ENCODE peak calls at places on chromosomes 4 and X, in nine cellular contexts. One of them, this sample, is unnamed.

GRCh38 chr4:142512161-142512560 is 333.9 kb downstream of the INPP4B start:
- DNase-seq in lower lobe of right lung: no peak
- DNase-seq in foreskin fibroblast: peak; percentile 59
- DNase-seq in neural crest cell: no peak
- DNase-seq in psoas muscle: no peak
- DNase-seq in IMR-90: peak; percentile 51
- DNase-seq in GM13977: no peak
- DNase-seq in GM12865: no peak
- DNase-seq in tibial nerve: no peak
- DNase-seq in this sample: no peak

GRCh38 chr4:101649790-101650450 is 140.6 kb upstream of the BANK1 start:
- DNase-seq in GM12865: no peak
- DNase-seq in IMR-90: no peak
- DNase-seq in foreskin fibroblast: no peak
- DNase-seq in tibial nerve: no peak
- DNase-seq in GM13977: no peak
- DNase-seq in neural crest cell: no peak
- DNase-seq in psoas muscle: no peak
- DNase-seq in lower lobe of right lung: no peak
- DNase-seq in this sample: peak; percentile 78

GRCh38 chr4:174089711-174090110 is 193.8 kb downstream of the FBXO8 start:
- DNase-seq in IMR-90: no peak
- DNase-seq in foreskin fibroblast: no peak
- DNase-seq in GM13977: no peak
- DNase-seq in psoas muscle: no peak
- DNase-seq in neural crest cell: no peak
- DNase-seq in lower lobe of right lung: no peak
- DNase-seq in tibial nerve: no peak
- DNase-seq in GM12865: no peak
- DNase-seq in this sample: no peak

GRCh38 chrX:18574591-18574990 is 97.3 kb downstream of the RS1 start:
- DNase-seq in tibial nerve: peak; percentile 20
- DNase-seq in psoas muscle: peak; percentile 25
- DNase-seq in IMR-90: peak; percentile 81
- DNase-seq in GM13977: no peak
- DNase-seq in lower lobe of right lung: no peak
- DNase-seq in foreskin fibroblast: peak; percentile 84
- DNase-seq in GM12865: no peak
- DNase-seq in neural crest cell: no peak
- DNase-seq in this sample: peak; percentile 64

GRCh38 chr4:110622841-110623709 is at the start of gene PITX2:
- DNase-seq in GM12865: peak; percentile 92
- DNase-seq in neural crest cell: peak; percentile 92
- DNase-seq in psoas muscle: peak; percentile 97
- DNase-seq in lower lobe of right lung: peak; percentile 68
- DNase-seq in tibial nerve: no peak
- DNase-seq in IMR-90: peak; percentile 95
- DNase-seq in foreskin fibroblast: peak; percentile 98
- DNase-seq in GM13977: peak; percentile 95
- DNase-seq in this sample: peak; percentile 89

GRCh38 chr4:106058919-106059318 is 163.6 kb downstream of the NPNT start:
- DNase-seq in GM12865: no peak
- DNase-seq in tibial nerve: no peak
- DNase-seq in IMR-90: peak; percentile 31
- DNase-seq in neural crest cell: no peak
- DNase-seq in lower lobe of right lung: no peak
- DNase-seq in psoas muscle: no peak
- DNase-seq in foreskin fibroblast: peak; percentile 10
- DNase-seq in GM13977: no peak
- DNase-seq in this sample: peak; percentile 43

GRCh38 chr4:28350485-28350884 is 1489.8 kb downstream of the STIM2 start:
- DNase-seq in lower lobe of right lung: no peak
- DNase-seq in foreskin fibroblast: peak; percentile 18
- DNase-seq in GM12865: no peak
- DNase-seq in psoas muscle: no peak
- DNase-seq in tibial nerve: no peak
- DNase-seq in IMR-90: peak; percentile 72
- DNase-seq in neural crest cell: no peak
- DNase-seq in GM13977: no peak
- DNase-seq in this sample: peak; percentile 24

GRCh38 chr4:99710681-99711345 is 53.2 kb upstream of the C4orf54 start:
- DNase-seq in GM13977: no peak
- DNase-seq in psoas muscle: no peak
- DNase-seq in lower lobe of right lung: no peak
- DNase-seq in IMR-90: peak; percentile 63
- DNase-seq in neural crest cell: no peak
- DNase-seq in GM12865: no peak
- DNase-seq in foreskin fibroblast: no peak
- DNase-seq in tibial nerve: no peak
- DNase-seq in this sample: peak; percentile 82

GRCh38 chr4:26226978-26227377 is 93.8 kb upstream of the RBPJ start:
- DNase-seq in GM13977: no peak
- DNase-seq in tibial nerve: no peak
- DNase-seq in neural crest cell: no peak
- DNase-seq in lower lobe of right lung: no peak
- DNase-seq in psoas muscle: no peak
- DNase-seq in IMR-90: no peak
- DNase-seq in foreskin fibroblast: no peak
- DNase-seq in GM12865: no peak
- DNase-seq in this sample: no peak

GRCh38 chr4:188127157-188127874 is 11.9 kb upstream of the TRIML1 start:
- DNase-seq in tibial nerve: no peak
- DNase-seq in GM13977: no peak
- DNase-seq in IMR-90: peak; percentile 94
- DNase-seq in foreskin fibroblast: peak; percentile 54
- DNase-seq in psoas muscle: no peak
- DNase-seq in lower lobe of right lung: no peak
- DNase-seq in GM12865: no peak
- DNase-seq in neural crest cell: no peak
- DNase-seq in this sample: peak; percentile 88

GRCh38 chrX:120251471-120252011 is 929 bp downstream of the ZBTB33 start:
- DNase-seq in neural crest cell: peak; percentile 4
- DNase-seq in GM12865: peak; percentile 40
- DNase-seq in tibial nerve: no peak
- DNase-seq in IMR-90: peak; percentile 18
- DNase-seq in lower lobe of right lung: no peak
- DNase-seq in foreskin fibroblast: peak; percentile 47
- DNase-seq in psoas muscle: peak; percentile 11
- DNase-seq in GM13977: no peak
- DNase-seq in this sample: peak; percentile 17

GRCh38 chr4:186931519-186931918 is 207.9 kb upstream of the FAT1 start:
- DNase-seq in psoas muscle: no peak
- DNase-seq in neural crest cell: no peak
- DNase-seq in foreskin fibroblast: peak; percentile 72
- DNase-seq in IMR-90: peak; percentile 70
- DNase-seq in lower lobe of right lung: no peak
- DNase-seq in GM13977: no peak
- DNase-seq in GM12865: no peak
- DNase-seq in tibial nerve: no peak
- DNase-seq in this sample: peak; percentile 34

GRCh38 chrX:43750248-43750676 is 94.2 kb downstream of the MAOA start:
- DNase-seq in psoas muscle: peak; percentile 23
- DNase-seq in foreskin fibroblast: peak; percentile 83
- DNase-seq in lower lobe of right lung: peak; percentile 47
- DNase-seq in GM12865: peak; percentile 48
- DNase-seq in tibial nerve: peak; percentile 16
- DNase-seq in GM13977: peak; percentile 39
- DNase-seq in IMR-90: peak; percentile 19
- DNase-seq in neural crest cell: peak; percentile 2
- DNase-seq in this sample: peak; percentile 82

GRCh38 chr4:150515135-150515534 is 66.8 kb upstream of the MAB21L2 start:
- DNase-seq in IMR-90: no peak
- DNase-seq in tibial nerve: no peak
- DNase-seq in psoas muscle: no peak
- DNase-seq in neural crest cell: no peak
- DNase-seq in foreskin fibroblast: peak; percentile 24
- DNase-seq in GM12865: no peak
- DNase-seq in GM13977: no peak
- DNase-seq in lower lobe of right lung: no peak
- DNase-seq in this sample: peak; percentile 22

GRCh38 chrX:121254336-121254735 is 206.9 kb downstream of the GLUD2 start:
- DNase-seq in IMR-90: no peak
- DNase-seq in psoas muscle: no peak
- DNase-seq in lower lobe of right lung: no peak
- DNase-seq in tibial nerve: no peak
- DNase-seq in neural crest cell: no peak
- DNase-seq in foreskin fibroblast: peak; percentile 13
- DNase-seq in GM13977: no peak
- DNase-seq in GM12865: peak; percentile 2
- DNase-seq in this sample: peak; percentile 17

GRCh38 chrX:2577844-2578444 is 77.2 kb upstream of the DHRSX start:
- DNase-seq in GM13977: no peak
- DNase-seq in IMR-90: no peak
- DNase-seq in neural crest cell: no peak
- DNase-seq in foreskin fibroblast: peak; percentile 36
- DNase-seq in tibial nerve: no peak
- DNase-seq in GM12865: no peak
- DNase-seq in psoas muscle: no peak
- DNase-seq in lower lobe of right lung: no peak
- DNase-seq in this sample: no peak

DNA sequence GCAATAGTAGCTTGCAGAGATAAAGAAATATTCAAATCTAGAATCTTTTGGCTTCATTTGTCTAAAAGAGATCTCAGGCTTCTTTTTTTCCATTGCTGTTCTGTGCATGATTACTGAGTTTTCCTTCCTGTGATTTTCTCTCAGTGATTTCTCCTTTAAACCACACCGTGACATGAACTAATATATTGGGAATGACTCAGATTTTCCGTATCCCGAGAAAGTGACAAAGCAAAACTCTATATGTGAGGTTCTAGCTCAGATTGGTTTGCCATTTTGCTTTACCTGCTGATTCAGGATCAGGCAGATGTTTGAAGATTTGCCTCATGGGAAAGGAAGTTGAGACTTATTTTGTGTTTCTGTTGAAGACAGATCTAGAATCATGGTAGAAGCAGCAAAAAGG is 59.4 kb downstream of the MTHFD2L start:
- DNase-seq in GM12865: no peak
- DNase-seq in lower lobe of right lung: no peak
- DNase-seq in IMR-90: peak; percentile 50
- DNase-seq in tibial nerve: no peak
- DNase-seq in foreskin fibroblast: peak; percentile 7
- DNase-seq in GM13977: no peak
- DNase-seq in neural crest cell: no peak
- DNase-seq in psoas muscle: no peak
- DNase-seq in this sample: peak; percentile 35
- TF ChIP-seq CTCF in GM12865: no peak
- TF ChIP-seq CTCF in lower lobe of right lung: no peak
- TF ChIP-seq CTCF in IMR-90: no peak
- TF ChIP-seq CTCF in tibial nerve: no peak
- TF ChIP-seq CTCF in foreskin fibroblast: no peak
- TF ChIP-seq CTCF in GM13977: no peak
- TF ChIP-seq CTCF in neural crest cell: no peak
- TF ChIP-seq CTCF in psoas muscle: no peak
- TF ChIP-seq CTCF in this sample: no peak

DNA sequence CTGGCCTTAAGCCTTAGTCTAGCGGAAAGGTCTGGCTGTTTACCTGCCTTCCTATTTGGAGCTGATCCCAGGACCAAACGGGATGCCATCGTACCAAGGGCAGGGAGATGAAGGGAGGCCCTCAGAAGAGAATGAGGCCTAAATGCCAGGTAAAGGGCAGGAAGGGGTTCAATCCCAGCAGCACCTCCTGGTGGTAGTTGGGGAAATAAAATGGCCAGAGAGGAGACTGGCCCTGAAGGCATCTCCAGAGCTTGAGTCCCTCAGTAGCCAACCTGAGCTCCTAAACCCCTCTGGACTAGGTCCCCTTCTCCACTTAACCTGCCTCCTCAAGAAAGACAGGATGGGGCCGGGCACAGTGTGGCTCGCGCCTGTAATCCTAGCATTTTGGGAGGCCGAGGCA is 53.7 kb downstream of the KDM5C start:
- DNase-seq in GM13977: no peak
- DNase-seq in psoas muscle: no peak
- DNase-seq in tibial nerve: no peak
- DNase-seq in lower lobe of right lung: no peak
- DNase-seq in neural crest cell: no peak
- DNase-seq in GM12865: no peak
- DNase-seq in IMR-90: no peak
- DNase-seq in foreskin fibroblast: no peak
- DNase-seq in this sample: peak; percentile 5
- TF ChIP-seq CTCF in GM13977: no peak
- TF ChIP-seq CTCF in psoas muscle: no peak
- TF ChIP-seq CTCF in tibial nerve: no peak
- TF ChIP-seq CTCF in lower lobe of right lung: no peak
- TF ChIP-seq CTCF in neural crest cell: no peak
- TF ChIP-seq CTCF in GM12865: no peak
- TF ChIP-seq CTCF in IMR-90: no peak
- TF ChIP-seq CTCF in foreskin fibroblast: no peak
- TF ChIP-seq CTCF in this sample: no peak

DNA sequence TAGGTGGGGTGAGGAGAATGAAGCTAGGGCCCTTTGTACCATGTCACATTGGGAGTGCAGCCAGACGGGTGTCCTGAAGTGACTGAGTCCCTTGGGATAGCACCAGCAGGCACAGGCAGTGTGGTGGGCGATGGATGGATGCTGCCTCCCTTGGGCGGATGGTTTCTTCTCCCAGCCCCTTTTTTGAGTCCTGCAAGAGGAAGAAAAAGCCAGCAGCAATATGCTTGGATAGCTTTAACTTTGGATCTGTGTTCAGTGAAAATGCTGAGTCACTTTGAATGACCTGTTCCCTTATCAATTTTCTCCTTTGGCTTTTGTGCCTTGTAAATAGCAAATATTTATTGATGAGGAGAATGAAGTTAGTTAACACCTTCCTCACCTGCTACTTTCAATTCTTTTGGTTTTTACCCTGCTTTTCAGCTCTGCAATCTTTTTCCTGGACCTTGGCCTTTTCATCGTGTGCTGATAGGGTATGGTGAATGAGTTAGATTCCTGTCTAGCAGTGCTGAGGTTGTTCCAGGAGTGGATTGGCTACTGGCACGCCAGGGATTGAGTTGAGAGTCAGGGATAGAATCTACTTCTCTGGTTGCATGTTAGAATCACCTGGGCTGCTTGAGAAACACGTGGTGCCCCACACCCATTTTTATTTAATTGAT is 10.2 kb downstream of the DCUN1D4 start:
- DNase-seq in lower lobe of right lung: no peak
- DNase-seq in neural crest cell: no peak
- DNase-seq in IMR-90: peak; percentile 17
- DNase-seq in foreskin fibroblast: no peak
- DNase-seq in GM12865: no peak
- DNase-seq in psoas muscle: no peak
- DNase-seq in tibial nerve: no peak
- DNase-seq in GM13977: no peak
- DNase-seq in this sample: no peak
- TF ChIP-seq CTCF in lower lobe of right lung: no peak
- TF ChIP-seq CTCF in neural crest cell: no peak
- TF ChIP-seq CTCF in IMR-90: no peak
- TF ChIP-seq CTCF in foreskin fibroblast: no peak
- TF ChIP-seq CTCF in GM12865: no peak
- TF ChIP-seq CTCF in psoas muscle: no peak
- TF ChIP-seq CTCF in tibial nerve: no peak
- TF ChIP-seq CTCF in GM13977: no peak
- TF ChIP-seq CTCF in this sample: no peak

DNA sequence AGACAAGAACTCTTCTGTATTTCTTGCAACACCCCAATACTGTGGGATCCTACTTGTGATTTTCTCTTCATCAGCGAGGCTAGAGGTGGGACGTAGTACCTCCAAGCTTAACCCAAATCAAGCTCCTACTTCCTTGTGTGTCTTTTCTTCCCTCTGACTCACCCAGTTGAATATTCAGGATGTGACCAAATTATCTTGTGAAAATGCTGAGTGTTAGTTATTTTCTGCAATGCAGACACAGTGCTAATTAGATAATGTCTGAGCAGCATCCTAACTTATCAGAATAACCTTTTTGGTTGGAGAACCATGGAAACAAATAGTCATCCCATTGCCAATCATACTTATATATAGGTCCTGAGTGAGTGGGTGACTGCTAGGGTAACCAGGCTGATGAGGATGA is 2.4 kb downstream of the MEPE start:
- DNase-seq in lower lobe of right lung: no peak
- DNase-seq in IMR-90: no peak
- DNase-seq in GM13977: no peak
- DNase-seq in neural crest cell: no peak
- DNase-seq in GM12865: no peak
- DNase-seq in psoas muscle: no peak
- DNase-seq in tibial nerve: no peak
- DNase-seq in foreskin fibroblast: peak; percentile 5
- DNase-seq in this sample: no peak
- TF ChIP-seq CTCF in lower lobe of right lung: no peak
- TF ChIP-seq CTCF in IMR-90: no peak
- TF ChIP-seq CTCF in GM13977: no peak
- TF ChIP-seq CTCF in neural crest cell: no peak
- TF ChIP-seq CTCF in GM12865: no peak
- TF ChIP-seq CTCF in psoas muscle: no peak
- TF ChIP-seq CTCF in tibial nerve: no peak
- TF ChIP-seq CTCF in foreskin fibroblast: no peak
- TF ChIP-seq CTCF in this sample: no peak